ENCODE peak calls at places on chromosomes 5 and 9, in eight cellular contexts. One of them, this sample, is unnamed.

GRCh38 chr9:16501098-16501663 is 369.3 kb downstream of the BNC2 start:
- DNase-seq in CD8-positive, alpha-beta T cell: no peak
- DNase-seq in coronary artery: no peak
- DNase-seq in AG10803: peak
- DNase-seq in epithelial cell of esophagus: peak
- DNase-seq in GM12865: no peak
- DNase-seq in neural progenitor cell: no peak
- DNase-seq in uterus: no peak
- DNase-seq in this sample: no peak

GRCh38 chr9:114203410-114204140 is 48.2 kb downstream of the COL27A1 start:
- DNase-seq in CD8-positive, alpha-beta T cell: no peak
- DNase-seq in GM12865: no peak
- DNase-seq in coronary artery: no peak
- DNase-seq in epithelial cell of esophagus: peak
- DNase-seq in neural progenitor cell: no peak
- DNase-seq in AG10803: peak
- DNase-seq in uterus: no peak
- DNase-seq in this sample: no peak

GRCh38 chr5:168359820-168360460 is 68.5 kb downstream of the WWC1 start:
- DNase-seq in CD8-positive, alpha-beta T cell: no peak
- DNase-seq in GM12865: no peak
- DNase-seq in uterus: no peak
- DNase-seq in AG10803: no peak
- DNase-seq in coronary artery: no peak
- DNase-seq in epithelial cell of esophagus: peak
- DNase-seq in neural progenitor cell: no peak
- DNase-seq in this sample: peak

GRCh38 chr5:134784946-134785620 is 26.5 kb downstream of the DDX46 start:
- DNase-seq in CD8-positive, alpha-beta T cell: no peak
- DNase-seq in AG10803: peak
- DNase-seq in GM12865: no peak
- DNase-seq in coronary artery: no peak
- DNase-seq in uterus: no peak
- DNase-seq in neural progenitor cell: no peak
- DNase-seq in epithelial cell of esophagus: peak
- DNase-seq in this sample: no peak

GRCh38 chr9:128771094-128771721 is 519 bp downstream of the ZER1 start:
- DNase-seq in coronary artery: no peak
- DNase-seq in AG10803: peak
- DNase-seq in uterus: no peak
- DNase-seq in neural progenitor cell: no peak
- DNase-seq in GM12865: peak
- DNase-seq in CD8-positive, alpha-beta T cell: no peak
- DNase-seq in epithelial cell of esophagus: peak
- DNase-seq in this sample: peak

GRCh38 chr9:36623280-36623679 is 50.6 kb downstream of the MELK start:
- DNase-seq in coronary artery: no peak
- DNase-seq in AG10803: peak
- DNase-seq in GM12865: no peak
- DNase-seq in CD8-positive, alpha-beta T cell: no peak
- DNase-seq in neural progenitor cell: no peak
- DNase-seq in epithelial cell of esophagus: peak
- DNase-seq in uterus: no peak
- DNase-seq in this sample: no peak

GRCh38 chr9:4490705-4491620 is 695 bp downstream of the SLC1A1 start:
- DNase-seq in neural progenitor cell: peak
- DNase-seq in coronary artery: no peak
- DNase-seq in epithelial cell of esophagus: no peak
- DNase-seq in AG10803: no peak
- DNase-seq in GM12865: peak
- DNase-seq in CD8-positive, alpha-beta T cell: no peak
- DNase-seq in uterus: no peak
- DNase-seq in this sample: no peak

GRCh38 chr5:140725799-140726471 is 25.7 kb downstream of the ZMAT2 start:
- DNase-seq in uterus: peak
- DNase-seq in neural progenitor cell: peak
- DNase-seq in epithelial cell of esophagus: peak
- DNase-seq in GM12865: peak
- DNase-seq in CD8-positive, alpha-beta T cell: peak
- DNase-seq in AG10803: peak
- DNase-seq in coronary artery: no peak
- DNase-seq in this sample: peak

DNA sequence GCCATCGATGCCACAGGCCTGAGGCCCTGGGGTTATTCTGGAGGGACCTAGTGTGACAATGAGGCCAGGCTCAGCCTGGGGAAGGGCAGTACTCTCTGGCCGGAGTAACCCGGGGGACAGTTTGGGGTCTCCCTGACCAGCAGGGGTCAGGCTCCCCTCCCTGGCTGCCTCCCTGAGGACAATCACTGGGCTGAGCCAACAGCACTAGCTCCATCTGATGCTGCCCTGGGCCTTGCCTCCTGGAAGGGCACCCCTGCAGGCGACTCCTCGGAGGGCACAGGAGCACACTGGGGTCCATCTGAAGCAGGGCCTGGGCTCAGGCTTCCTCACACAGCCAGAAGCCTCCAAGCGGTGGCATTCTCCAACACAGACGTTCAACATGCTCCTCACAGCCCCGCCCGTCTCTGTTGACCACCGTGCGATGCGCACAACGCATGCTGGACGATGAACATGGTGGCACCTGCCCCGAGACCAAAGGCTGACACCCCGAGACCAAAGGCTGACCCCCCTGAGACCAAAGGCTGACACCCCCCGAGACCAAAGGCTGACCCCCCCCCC is 68.3 kb downstream of the ADAMTS2 start:
- DNase-seq in epithelial cell of esophagus: no peak
- DNase-seq in AG10803: no peak
- DNase-seq in coronary artery: no peak
- DNase-seq in GM12865: no peak
- DNase-seq in neural progenitor cell: no peak
- DNase-seq in CD8-positive, alpha-beta T cell: no peak
- DNase-seq in uterus: peak
- DNase-seq in this sample: no peak
- TF ChIP-seq CTCF in epithelial cell of esophagus: no peak
- TF ChIP-seq CTCF in AG10803: peak
- TF ChIP-seq CTCF in coronary artery: no peak
- TF ChIP-seq CTCF in GM12865: no peak
- TF ChIP-seq CTCF in neural progenitor cell: peak
- TF ChIP-seq CTCF in CD8-positive, alpha-beta T cell: no peak
- TF ChIP-seq CTCF in uterus: no peak
- TF ChIP-seq CTCF in this sample: no peak

GRCh38 chr9:14308751-14309140 is 5.2 kb downstream of the NFIB start:
- DNase-seq in CD8-positive, alpha-beta T cell: no peak
- DNase-seq in uterus: no peak
- DNase-seq in epithelial cell of esophagus: no peak
- DNase-seq in coronary artery: no peak
- DNase-seq in AG10803: no peak
- DNase-seq in GM12865: no peak
- DNase-seq in neural progenitor cell: no peak
- DNase-seq in this sample: no peak

GRCh38 chr9:14307989-14308750 is 5.8 kb downstream of the NFIB start:
- DNase-seq in coronary artery: no peak
- DNase-seq in GM12865: no peak
- DNase-seq in epithelial cell of esophagus: no peak
- DNase-seq in CD8-positive, alpha-beta T cell: no peak
- DNase-seq in AG10803: no peak
- DNase-seq in neural progenitor cell: no peak
- DNase-seq in uterus: no peak
- DNase-seq in this sample: no peak

GRCh38 chr9:14311940-14312572 is 1.9 kb downstream of the NFIB start:
- DNase-seq in coronary artery: no peak
- DNase-seq in uterus: no peak
- DNase-seq in GM12865: no peak
- DNase-seq in epithelial cell of esophagus: no peak
- DNase-seq in neural progenitor cell: no peak
- DNase-seq in CD8-positive, alpha-beta T cell: no peak
- DNase-seq in AG10803: no peak
- DNase-seq in this sample: no peak

GRCh38 chr9:14309403-14309802 is 4.5 kb downstream of the NFIB start:
- DNase-seq in coronary artery: no peak
- DNase-seq in neural progenitor cell: no peak
- DNase-seq in CD8-positive, alpha-beta T cell: no peak
- DNase-seq in AG10803: no peak
- DNase-seq in uterus: no peak
- DNase-seq in epithelial cell of esophagus: no peak
- DNase-seq in GM12865: no peak
- DNase-seq in this sample: no peak

DNA sequence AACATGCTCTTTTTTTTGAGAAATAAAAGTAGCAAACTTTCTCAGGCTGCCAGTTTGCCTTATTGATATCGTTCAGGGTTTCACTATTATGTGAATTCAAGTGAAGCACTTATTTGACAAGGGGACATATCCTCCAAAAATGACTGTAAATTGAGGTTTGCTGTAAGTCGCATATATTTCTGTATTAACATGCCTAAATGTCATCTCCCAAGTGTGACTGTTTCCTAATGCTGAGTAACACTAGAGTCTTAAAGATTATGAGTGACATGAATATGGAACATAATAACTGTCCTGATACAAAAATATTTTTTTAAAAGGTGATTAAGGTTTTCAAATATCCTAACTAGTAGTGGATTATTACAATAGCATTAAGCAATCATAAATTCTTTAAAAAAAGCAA is 3.7 kb downstream of the NFIB start:
- DNase-seq in GM12865: no peak
- DNase-seq in uterus: no peak
- DNase-seq in neural progenitor cell: no peak
- DNase-seq in epithelial cell of esophagus: no peak
- DNase-seq in AG10803: no peak
- DNase-seq in CD8-positive, alpha-beta T cell: no peak
- DNase-seq in coronary artery: no peak
- DNase-seq in this sample: no peak
- H3K4me3 ChIP-seq in GM12865: no peak
- H3K4me3 ChIP-seq in uterus: no peak
- H3K4me3 ChIP-seq in neural progenitor cell: no peak
- H3K4me3 ChIP-seq in epithelial cell of esophagus: peak
- H3K4me3 ChIP-seq in AG10803: no peak
- H3K4me3 ChIP-seq in CD8-positive, alpha-beta T cell: no peak
- H3K4me3 ChIP-seq in coronary artery: peak
- H3K4me3 ChIP-seq in this sample: no peak

GRCh38 chr5:181187500-181188213 is 17.3 kb downstream of the TRIM7 start:
- DNase-seq in neural progenitor cell: peak
- DNase-seq in epithelial cell of esophagus: peak
- DNase-seq in coronary artery: peak
- DNase-seq in uterus: peak
- DNase-seq in GM12865: peak
- DNase-seq in AG10803: peak
- DNase-seq in CD8-positive, alpha-beta T cell: no peak
- DNase-seq in this sample: peak
- TF ChIP-seq CTCF in neural progenitor cell: peak
- TF ChIP-seq CTCF in epithelial cell of esophagus: peak
- TF ChIP-seq CTCF in coronary artery: no peak
- TF ChIP-seq CTCF in uterus: no peak
- TF ChIP-seq CTCF in GM12865: peak
- TF ChIP-seq CTCF in AG10803: peak
- TF ChIP-seq CTCF in CD8-positive, alpha-beta T cell: no peak
- TF ChIP-seq CTCF in this sample: no peak

DNA sequence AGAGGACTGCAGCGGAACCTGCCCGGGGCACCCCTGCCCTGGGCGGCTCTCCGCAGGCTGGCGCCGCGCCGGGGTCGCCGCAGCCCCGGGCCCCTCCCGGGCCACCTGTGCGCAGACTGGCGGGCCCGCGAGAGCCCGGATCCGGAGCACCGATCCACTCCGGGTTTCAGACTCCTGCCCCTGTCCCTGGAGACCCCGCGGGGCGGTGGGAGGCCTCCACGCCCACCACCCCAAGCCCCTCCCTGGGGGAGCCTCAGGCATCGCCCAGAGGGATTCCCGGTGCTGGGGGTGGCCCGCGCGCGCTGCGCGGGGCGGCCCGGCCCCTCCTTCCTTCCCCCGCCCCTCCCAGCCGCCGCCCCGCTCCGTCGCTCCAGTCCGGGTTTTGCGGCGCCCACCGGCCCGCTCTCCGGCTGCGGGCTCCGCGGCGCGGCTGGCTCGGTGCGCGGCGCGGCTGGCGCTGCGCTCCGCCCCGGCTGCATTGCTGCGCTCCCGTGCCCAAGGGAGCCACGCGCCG is at the start of gene UNC5A:
- DNase-seq in epithelial cell of esophagus: peak
- DNase-seq in uterus: no peak
- DNase-seq in coronary artery: no peak
- DNase-seq in CD8-positive, alpha-beta T cell: no peak
- DNase-seq in AG10803: peak
- DNase-seq in GM12865: peak
- DNase-seq in neural progenitor cell: peak
- DNase-seq in this sample: peak
- H3K4me3 ChIP-seq in epithelial cell of esophagus: no peak
- H3K4me3 ChIP-seq in uterus: no peak
- H3K4me3 ChIP-seq in coronary artery: peak
- H3K4me3 ChIP-seq in CD8-positive, alpha-beta T cell: peak
- H3K4me3 ChIP-seq in AG10803: no peak
- H3K4me3 ChIP-seq in GM12865: no peak
- H3K4me3 ChIP-seq in neural progenitor cell: peak
- H3K4me3 ChIP-seq in this sample: peak

GRCh38 chr9:91771027-91771426 is 179.0 kb downstream of the ROR2 start:
- DNase-seq in GM12865: no peak
- DNase-seq in epithelial cell of esophagus: peak
- DNase-seq in coronary artery: no peak
- DNase-seq in uterus: peak
- DNase-seq in CD8-positive, alpha-beta T cell: no peak
- DNase-seq in neural progenitor cell: peak
- DNase-seq in AG10803: peak
- DNase-seq in this sample: peak
- TF ChIP-seq CTCF in GM12865: no peak
- TF ChIP-seq CTCF in epithelial cell of esophagus: peak
- TF ChIP-seq CTCF in coronary artery: no peak
- TF ChIP-seq CTCF in uterus: peak
- TF ChIP-seq CTCF in CD8-positive, alpha-beta T cell: no peak
- TF ChIP-seq CTCF in neural progenitor cell: peak
- TF ChIP-seq CTCF in AG10803: peak
- TF ChIP-seq CTCF in this sample: peak

GRCh38 chr5:159459132-159459627 is 128.9 kb upstream of the IL12B start:
- DNase-seq in uterus: no peak
- DNase-seq in AG10803: no peak
- DNase-seq in neural progenitor cell: no peak
- DNase-seq in epithelial cell of esophagus: no peak
- DNase-seq in coronary artery: no peak
- DNase-seq in GM12865: peak
- DNase-seq in CD8-positive, alpha-beta T cell: no peak
- DNase-seq in this sample: no peak
- H3K4me3 ChIP-seq in uterus: no peak
- H3K4me3 ChIP-seq in AG10803: no peak
- H3K4me3 ChIP-seq in neural progenitor cell: no peak
- H3K4me3 ChIP-seq in epithelial cell of esophagus: no peak
- H3K4me3 ChIP-seq in coronary artery: no peak
- H3K4me3 ChIP-seq in GM12865: no peak
- H3K4me3 ChIP-seq in CD8-positive, alpha-beta T cell: no peak
- H3K4me3 ChIP-seq in this sample: no peak

This sample was measured in Caco-2.